ENCODE peak calls at places on chromosome 17, in seven cellular contexts. R, N, H, Z, B, K and L are unnamed samples.

GRCh38 chr17:29836643-29837042 is 93.4 kb downstream of the SSH2 start:
- DNase-seq in R (no peak), N (no peak), H (no peak), Z (no peak), B (no peak), K (no peak), L (no peak)

GRCh38 chr17:44610331-44610730 is 45.9 kb upstream of the MEIOC start:
- DNase-seq in R (no peak), N (no peak), H (no peak), Z (no peak), B (no peak), K (no peak), L (no peak)

GRCh38 chr17:43125967-43126910 is 1.1 kb upstream of the BRCA1 start:
- DNase-seq in R (no peak), N (no peak), H (no peak), Z (no peak), B (no peak), K (no peak), L (no peak)

GRCh38 chr17:31085563-31085962 is 9.2 kb upstream of the NF1 start:
- DNase-seq in R (no peak), N (no peak), H (no peak), Z (no peak), B (no peak), K (no peak), L (no peak)

GRCh38 chr17:30256756-30257506 is 21.4 kb upstream of the SLC6A4 start:
- DNase-seq in R (no peak), N (no peak), H (no peak), Z (no peak), B (no peak), K (no peak), L (no peak)

GRCh38 chr17:69581061-69581955 is 166.8 kb downstream of the MAP2K6 start:
- DNase-seq in R (no peak), N (no peak), H (peak; percentile 12), Z (no peak), B (peak; percentile 23), K (no peak), L (no peak)

GRCh38 chr17:15384142-15384803 is 42.9 kb upstream of the TEKT3 start:
- DNase-seq in R (no peak), N (peak; percentile 25), H (no peak), Z (no peak), B (no peak), K (no peak), L (peak; percentile 38)

GRCh38 chr17:77493238-77493812 is 352.6 kb downstream of the SEC14L1 start:
- DNase-seq in R (no peak), N (no peak), H (no peak), Z (no peak), B (no peak), K (no peak), L (no peak)